ENCODE peak calls at places on chromosome 3, in eight cellular contexts. One of them, this sample, is unnamed.

GRCh38 chr3:52440249-52440551 is 4.7 kb downstream of the SEMA3G start:
- DNase-seq in GM23248: no peak
- DNase-seq in SK-N-SH: no peak
- DNase-seq in MM.1S: no peak
- DNase-seq in neural progenitor cell: no peak
- DNase-seq in hepatocyte: peak
- DNase-seq in OCI-LY7: no peak
- DNase-seq in GM23338: no peak
- DNase-seq in this sample: no peak

GRCh38 chr3:194322701-194323174 is 28.4 kb downstream of the CPN2 start:
- DNase-seq in hepatocyte: peak
- DNase-seq in GM23248: peak
- DNase-seq in neural progenitor cell: no peak
- DNase-seq in SK-N-SH: no peak
- DNase-seq in GM23338: no peak
- DNase-seq in OCI-LY7: no peak
- DNase-seq in MM.1S: no peak
- DNase-seq in this sample: peak

GRCh38 chr3:172125053-172125452 is 85.7 kb downstream of the FNDC3B start:
- DNase-seq in SK-N-SH: no peak
- DNase-seq in neural progenitor cell: no peak
- DNase-seq in GM23248: no peak
- DNase-seq in OCI-LY7: no peak
- DNase-seq in MM.1S: no peak
- DNase-seq in GM23338: peak
- DNase-seq in hepatocyte: no peak
- DNase-seq in this sample: no peak

GRCh38 chr3:133574260-133574881 is 885 bp downstream of the CDV3 start:
- DNase-seq in GM23248: peak
- DNase-seq in GM23338: peak
- DNase-seq in OCI-LY7: peak
- DNase-seq in hepatocyte: peak
- DNase-seq in neural progenitor cell: peak
- DNase-seq in SK-N-SH: peak
- DNase-seq in MM.1S: peak
- DNase-seq in this sample: no peak

GRCh38 chr3:122025296-122025695 is 3.2 kb upstream of the ILDR1 start:
- DNase-seq in OCI-LY7: peak
- DNase-seq in hepatocyte: no peak
- DNase-seq in SK-N-SH: no peak
- DNase-seq in GM23248: no peak
- DNase-seq in neural progenitor cell: no peak
- DNase-seq in GM23338: no peak
- DNase-seq in MM.1S: peak
- DNase-seq in this sample: no peak

GRCh38 chr3:18758047-18758704 is 333.0 kb upstream of the SATB1 start:
- DNase-seq in GM23338: peak
- DNase-seq in GM23248: peak
- DNase-seq in neural progenitor cell: peak
- DNase-seq in hepatocyte: peak
- DNase-seq in MM.1S: peak
- DNase-seq in OCI-LY7: peak
- DNase-seq in SK-N-SH: peak
- DNase-seq in this sample: peak

GRCh38 chr3:47227678-47228077 is 54.9 kb downstream of the KIF9 start:
- DNase-seq in GM23248: no peak
- DNase-seq in OCI-LY7: peak
- DNase-seq in neural progenitor cell: no peak
- DNase-seq in GM23338: no peak
- DNase-seq in hepatocyte: no peak
- DNase-seq in SK-N-SH: no peak
- DNase-seq in MM.1S: no peak
- DNase-seq in this sample: no peak

GRCh38 chr3:146306024-146306423 is 55.1 kb upstream of the PLSCR4 start:
- DNase-seq in GM23338: no peak
- DNase-seq in MM.1S: no peak
- DNase-seq in SK-N-SH: no peak
- DNase-seq in neural progenitor cell: no peak
- DNase-seq in GM23248: no peak
- DNase-seq in OCI-LY7: no peak
- DNase-seq in hepatocyte: no peak
- DNase-seq in this sample: no peak

GRCh38 chr3:57069471-57070010 is 9.1 kb downstream of the SPATA12 start:
- DNase-seq in GM23338: no peak
- DNase-seq in OCI-LY7: peak
- DNase-seq in SK-N-SH: no peak
- DNase-seq in MM.1S: no peak
- DNase-seq in hepatocyte: no peak
- DNase-seq in GM23248: no peak
- DNase-seq in neural progenitor cell: no peak
- DNase-seq in this sample: no peak

GRCh38 chr3:170751894-170752283 is 118.1 kb downstream of the RPL22L1 start:
- DNase-seq in GM23248: peak
- DNase-seq in hepatocyte: no peak
- DNase-seq in MM.1S: no peak
- DNase-seq in GM23338: no peak
- DNase-seq in neural progenitor cell: no peak
- DNase-seq in OCI-LY7: no peak
- DNase-seq in SK-N-SH: no peak
- DNase-seq in this sample: no peak

GRCh38 chr3:120854908-120855526 is 53.0 kb upstream of the STXBP5L start:
- DNase-seq in neural progenitor cell: no peak
- DNase-seq in GM23338: no peak
- DNase-seq in SK-N-SH: no peak
- DNase-seq in OCI-LY7: no peak
- DNase-seq in GM23248: peak
- DNase-seq in hepatocyte: no peak
- DNase-seq in MM.1S: no peak
- DNase-seq in this sample: no peak

GRCh38 chr3:116034071-116034470 is 410.8 kb downstream of the GAP43 start:
- DNase-seq in MM.1S: no peak
- DNase-seq in SK-N-SH: no peak
- DNase-seq in GM23338: no peak
- DNase-seq in neural progenitor cell: no peak
- DNase-seq in hepatocyte: no peak
- DNase-seq in OCI-LY7: no peak
- DNase-seq in GM23248: no peak
- DNase-seq in this sample: no peak

GRCh38 chr3:23740517-23741402 is 65.0 kb upstream of the UBE2E1 start:
- DNase-seq in GM23248: peak
- DNase-seq in hepatocyte: peak
- DNase-seq in MM.1S: peak
- DNase-seq in OCI-LY7: peak
- DNase-seq in SK-N-SH: no peak
- DNase-seq in neural progenitor cell: no peak
- DNase-seq in GM23338: no peak
- DNase-seq in this sample: peak

GRCh38 chr3:18111702-18112311 is 313.3 kb downstream of the SATB1 start:
- DNase-seq in OCI-LY7: peak
- DNase-seq in MM.1S: peak
- DNase-seq in GM23338: peak
- DNase-seq in neural progenitor cell: peak
- DNase-seq in hepatocyte: no peak
- DNase-seq in SK-N-SH: peak
- DNase-seq in GM23248: peak
- DNase-seq in this sample: peak

DNA sequence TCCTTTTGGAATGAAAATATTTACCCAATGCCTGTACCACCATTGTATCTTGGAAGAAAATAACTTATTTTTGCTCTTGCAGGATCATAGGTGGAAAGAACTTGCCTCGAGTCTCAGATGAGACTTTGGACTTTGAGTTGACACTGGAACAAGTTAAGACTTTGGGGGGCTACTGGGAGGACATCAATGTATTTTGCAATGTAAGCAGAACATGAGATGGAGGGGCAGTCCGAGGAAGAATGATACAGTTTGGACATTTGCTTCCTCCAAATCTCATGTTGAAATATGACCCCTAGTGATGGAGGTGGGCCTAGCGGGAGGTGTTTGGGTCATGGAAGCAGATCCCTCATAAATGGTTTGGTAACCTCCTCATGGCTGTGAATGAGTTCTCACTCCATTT is 1428.6 kb downstream of the ZPLD1 start:
- DNase-seq in GM23248: no peak
- DNase-seq in hepatocyte: no peak
- DNase-seq in MM.1S: no peak
- DNase-seq in SK-N-SH: no peak
- DNase-seq in neural progenitor cell: no peak
- DNase-seq in GM23338: no peak
- DNase-seq in OCI-LY7: no peak
- DNase-seq in this sample: no peak
- TF ChIP-seq EZH2phosphoT487 in GM23248: no peak
- TF ChIP-seq EZH2phosphoT487 in hepatocyte: no peak
- TF ChIP-seq EZH2phosphoT487 in MM.1S: no peak
- TF ChIP-seq EZH2phosphoT487 in SK-N-SH: no peak
- TF ChIP-seq EZH2phosphoT487 in neural progenitor cell: no peak
- TF ChIP-seq EZH2phosphoT487 in GM23338: no peak
- TF ChIP-seq EZH2phosphoT487 in OCI-LY7: no peak
- TF ChIP-seq EZH2phosphoT487 in this sample: no peak

GRCh38 chr3:150349314-150350097 is 58.6 kb upstream of the TSC22D2 start:
- DNase-seq in OCI-LY7: no peak
- DNase-seq in GM23338: no peak
- DNase-seq in hepatocyte: no peak
- DNase-seq in MM.1S: no peak
- DNase-seq in SK-N-SH: no peak
- DNase-seq in GM23248: peak
- DNase-seq in neural progenitor cell: peak
- DNase-seq in this sample: no peak
- TF ChIP-seq EZH2phosphoT487 in OCI-LY7: no peak
- TF ChIP-seq EZH2phosphoT487 in GM23338: no peak
- TF ChIP-seq EZH2phosphoT487 in hepatocyte: no peak
- TF ChIP-seq EZH2phosphoT487 in MM.1S: no peak
- TF ChIP-seq EZH2phosphoT487 in SK-N-SH: no peak
- TF ChIP-seq EZH2phosphoT487 in GM23248: no peak
- TF ChIP-seq EZH2phosphoT487 in neural progenitor cell: no peak
- TF ChIP-seq EZH2phosphoT487 in this sample: no peak

GRCh38 chr3:15110201-15110600 is 11.3 kb upstream of the RBSN start:
- DNase-seq in GM23338: no peak
- DNase-seq in OCI-LY7: no peak
- DNase-seq in MM.1S: no peak
- DNase-seq in neural progenitor cell: no peak
- DNase-seq in SK-N-SH: no peak
- DNase-seq in hepatocyte: no peak
- DNase-seq in GM23248: peak
- DNase-seq in this sample: no peak

GRCh38 chr3:15102833-15103232 is 3.9 kb upstream of the RBSN start:
- DNase-seq in hepatocyte: no peak
- DNase-seq in GM23338: peak
- DNase-seq in neural progenitor cell: no peak
- DNase-seq in SK-N-SH: no peak
- DNase-seq in OCI-LY7: no peak
- DNase-seq in MM.1S: no peak
- DNase-seq in GM23248: peak
- DNase-seq in this sample: no peak

GRCh38 chr3:15108869-15109268 is 9.9 kb upstream of the RBSN start:
- DNase-seq in neural progenitor cell: no peak
- DNase-seq in GM23338: no peak
- DNase-seq in OCI-LY7: no peak
- DNase-seq in MM.1S: no peak
- DNase-seq in GM23248: no peak
- DNase-seq in hepatocyte: no peak
- DNase-seq in SK-N-SH: no peak
- DNase-seq in this sample: no peak

GRCh38 chr3:15107075-15107947 is 8.4 kb upstream of the RBSN start:
- DNase-seq in OCI-LY7: no peak
- DNase-seq in neural progenitor cell: no peak
- DNase-seq in GM23338: peak
- DNase-seq in MM.1S: no peak
- DNase-seq in SK-N-SH: no peak
- DNase-seq in GM23248: no peak
- DNase-seq in hepatocyte: peak
- DNase-seq in this sample: no peak

DNA sequence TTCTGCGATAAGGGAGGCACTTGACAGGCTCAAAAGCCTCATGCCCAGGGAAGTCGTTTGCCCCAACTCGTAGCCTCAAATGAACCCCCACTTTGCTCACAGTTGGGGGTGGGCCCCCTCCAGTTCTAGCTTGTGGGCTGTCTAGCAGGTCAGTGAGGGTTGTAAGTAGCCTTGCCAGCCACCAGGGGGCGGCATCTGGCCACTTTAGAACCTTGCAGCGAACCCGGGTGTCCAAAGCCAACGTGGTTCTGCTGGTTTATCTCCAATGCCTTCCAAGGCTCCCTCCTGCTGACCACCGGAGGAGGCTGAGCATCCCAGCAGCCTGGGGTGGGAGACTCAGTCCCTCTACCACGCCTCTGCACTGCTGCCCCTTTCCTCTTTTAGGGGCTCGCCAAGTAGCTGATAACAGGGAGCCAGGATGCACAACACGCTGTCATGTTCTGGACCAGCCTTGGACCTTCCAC is 9.2 kb upstream of the RBSN start:
- DNase-seq in GM23338: peak
- DNase-seq in OCI-LY7: peak
- DNase-seq in GM23248: peak
- DNase-seq in neural progenitor cell: peak
- DNase-seq in hepatocyte: peak
- DNase-seq in MM.1S: peak
- DNase-seq in SK-N-SH: peak
- DNase-seq in this sample: peak
- TF ChIP-seq EZH2phosphoT487 in GM23338: no peak
- TF ChIP-seq EZH2phosphoT487 in OCI-LY7: no peak
- TF ChIP-seq EZH2phosphoT487 in GM23248: no peak
- TF ChIP-seq EZH2phosphoT487 in neural progenitor cell: no peak
- TF ChIP-seq EZH2phosphoT487 in hepatocyte: no peak
- TF ChIP-seq EZH2phosphoT487 in MM.1S: no peak
- TF ChIP-seq EZH2phosphoT487 in SK-N-SH: no peak
- TF ChIP-seq EZH2phosphoT487 in this sample: no peak

GRCh38 chr3:128873623-128874022 is 5.8 kb upstream of the ACAD9 start:
- DNase-seq in MM.1S: no peak
- DNase-seq in hepatocyte: no peak
- DNase-seq in GM23248: no peak
- DNase-seq in OCI-LY7: no peak
- DNase-seq in SK-N-SH: no peak
- DNase-seq in GM23338: no peak
- DNase-seq in neural progenitor cell: no peak
- DNase-seq in this sample: no peak
- TF ChIP-seq EZH2phosphoT487 in MM.1S: no peak
- TF ChIP-seq EZH2phosphoT487 in hepatocyte: no peak
- TF ChIP-seq EZH2phosphoT487 in GM23248: no peak
- TF ChIP-seq EZH2phosphoT487 in OCI-LY7: no peak
- TF ChIP-seq EZH2phosphoT487 in SK-N-SH: no peak
- TF ChIP-seq EZH2phosphoT487 in GM23338: no peak
- TF ChIP-seq EZH2phosphoT487 in neural progenitor cell: no peak
- TF ChIP-seq EZH2phosphoT487 in this sample: no peak

DNA sequence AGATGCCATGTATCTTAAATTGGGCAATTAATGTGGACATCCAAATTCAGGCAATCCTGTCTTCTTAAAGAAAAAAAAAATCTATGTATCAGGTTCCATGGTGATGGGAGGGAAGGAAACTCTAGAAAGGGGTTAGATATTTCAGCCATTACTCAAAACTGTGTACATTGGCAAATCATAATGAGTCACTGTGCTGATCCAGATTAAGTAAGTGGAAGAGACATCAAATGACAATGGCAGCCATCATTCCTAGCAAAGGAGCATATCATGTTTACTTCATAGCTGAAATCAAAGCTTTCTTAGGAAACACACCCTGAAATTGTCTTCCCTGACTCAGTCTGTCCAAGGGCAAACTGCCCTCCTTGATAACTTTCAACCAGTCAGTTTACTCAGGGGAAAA is 713.3 kb upstream of the GBE1 start:
- DNase-seq in MM.1S: no peak
- DNase-seq in hepatocyte: no peak
- DNase-seq in neural progenitor cell: no peak
- DNase-seq in OCI-LY7: no peak
- DNase-seq in GM23248: no peak
- DNase-seq in SK-N-SH: no peak
- DNase-seq in GM23338: no peak
- DNase-seq in this sample: no peak
- TF ChIP-seq EZH2phosphoT487 in MM.1S: no peak
- TF ChIP-seq EZH2phosphoT487 in hepatocyte: no peak
- TF ChIP-seq EZH2phosphoT487 in neural progenitor cell: no peak
- TF ChIP-seq EZH2phosphoT487 in OCI-LY7: no peak
- TF ChIP-seq EZH2phosphoT487 in GM23248: no peak
- TF ChIP-seq EZH2phosphoT487 in SK-N-SH: no peak
- TF ChIP-seq EZH2phosphoT487 in GM23338: no peak
- TF ChIP-seq EZH2phosphoT487 in this sample: no peak

This sample was measured in HCT116.